ENCODE peak calls at places on chromosome 18, in eight cellular contexts. One of them, this sample, is unnamed.

GRCh38 chr18:13932285-13933025 is 17.1 kb upstream of the MC2R start:
- DNase-seq in keratinocyte: no peak
- DNase-seq in CD8-positive, alpha-beta memory T cell: no peak
- DNase-seq in right cardiac atrium: no peak
- DNase-seq in HL-60: no peak
- DNase-seq in A549: no peak
- DNase-seq in heart right ventricle: no peak
- DNase-seq in body of pancreas: no peak
- DNase-seq in this sample: no peak

GRCh38 chr18:48858676-48859075 is 92.1 kb downstream of the SMAD7 start:
- DNase-seq in right cardiac atrium: no peak
- DNase-seq in heart right ventricle: no peak
- DNase-seq in A549: no peak
- DNase-seq in CD8-positive, alpha-beta memory T cell: no peak
- DNase-seq in keratinocyte: no peak
- DNase-seq in body of pancreas: no peak
- DNase-seq in HL-60: no peak
- DNase-seq in this sample: no peak

GRCh38 chr18:68714356-68714706 is 577 bp downstream of the TMX3 start:
- DNase-seq in right cardiac atrium: no peak
- DNase-seq in A549: peak
- DNase-seq in keratinocyte: no peak
- DNase-seq in HL-60: no peak
- DNase-seq in body of pancreas: no peak
- DNase-seq in heart right ventricle: no peak
- DNase-seq in CD8-positive, alpha-beta memory T cell: no peak
- DNase-seq in this sample: no peak

GRCh38 chr18:159037-159652 is 788 bp downstream of the USP14 start:
- DNase-seq in keratinocyte: no peak
- DNase-seq in right cardiac atrium: no peak
- DNase-seq in heart right ventricle: no peak
- DNase-seq in HL-60: no peak
- DNase-seq in body of pancreas: no peak
- DNase-seq in A549: peak
- DNase-seq in CD8-positive, alpha-beta memory T cell: no peak
- DNase-seq in this sample: no peak

GRCh38 chr18:31648966-31649429 is 35.4 kb downstream of the B4GALT6 start:
- DNase-seq in keratinocyte: peak
- DNase-seq in HL-60: no peak
- DNase-seq in CD8-positive, alpha-beta memory T cell: no peak
- DNase-seq in A549: peak
- DNase-seq in right cardiac atrium: no peak
- DNase-seq in body of pancreas: no peak
- DNase-seq in heart right ventricle: no peak
- DNase-seq in this sample: no peak

GRCh38 chr18:21389903-21390302 is 147.9 kb downstream of the GREB1L start:
- DNase-seq in body of pancreas: no peak
- DNase-seq in A549: no peak
- DNase-seq in HL-60: no peak
- DNase-seq in right cardiac atrium: no peak
- DNase-seq in CD8-positive, alpha-beta memory T cell: no peak
- DNase-seq in heart right ventricle: no peak
- DNase-seq in keratinocyte: peak
- DNase-seq in this sample: no peak

GRCh38 chr18:64438178-64438577 is 289.3 kb upstream of the LINC00305 start:
- DNase-seq in keratinocyte: no peak
- DNase-seq in A549: no peak
- DNase-seq in heart right ventricle: no peak
- DNase-seq in right cardiac atrium: no peak
- DNase-seq in CD8-positive, alpha-beta memory T cell: no peak
- DNase-seq in HL-60: peak
- DNase-seq in body of pancreas: no peak
- DNase-seq in this sample: no peak

GRCh38 chr18:34746614-34747013 is 36.5 kb downstream of the DTNA start:
- DNase-seq in HL-60: no peak
- DNase-seq in right cardiac atrium: no peak
- DNase-seq in A549: no peak
- DNase-seq in CD8-positive, alpha-beta memory T cell: no peak
- DNase-seq in heart right ventricle: no peak
- DNase-seq in keratinocyte: no peak
- DNase-seq in body of pancreas: no peak
- DNase-seq in this sample: no peak

GRCh38 chr18:51273435-51273834 is 76.0 kb upstream of the MEX3C start:
- DNase-seq in keratinocyte: no peak
- DNase-seq in A549: no peak
- DNase-seq in right cardiac atrium: no peak
- DNase-seq in heart right ventricle: no peak
- DNase-seq in CD8-positive, alpha-beta memory T cell: no peak
- DNase-seq in body of pancreas: no peak
- DNase-seq in HL-60: no peak
- DNase-seq in this sample: no peak

GRCh38 chr18:49859725-49860124 is 46.4 kb upstream of the ACAA2 start:
- DNase-seq in right cardiac atrium: no peak
- DNase-seq in heart right ventricle: no peak
- DNase-seq in A549: no peak
- DNase-seq in body of pancreas: no peak
- DNase-seq in CD8-positive, alpha-beta memory T cell: no peak
- DNase-seq in keratinocyte: no peak
- DNase-seq in HL-60: no peak
- DNase-seq in this sample: no peak

GRCh38 chr18:765764-766549 is 46.1 kb downstream of the YES1 start:
- DNase-seq in CD8-positive, alpha-beta memory T cell: no peak
- DNase-seq in A549: no peak
- DNase-seq in body of pancreas: no peak
- DNase-seq in right cardiac atrium: no peak
- DNase-seq in HL-60: no peak
- DNase-seq in heart right ventricle: no peak
- DNase-seq in keratinocyte: no peak
- DNase-seq in this sample: no peak

GRCh38 chr18:35973650-35974049 is 1.2 kb downstream of the RMP24 start:
- DNase-seq in heart right ventricle: no peak
- DNase-seq in A549: no peak
- DNase-seq in body of pancreas: no peak
- DNase-seq in CD8-positive, alpha-beta memory T cell: no peak
- DNase-seq in keratinocyte: no peak
- DNase-seq in HL-60: no peak
- DNase-seq in right cardiac atrium: no peak
- DNase-seq in this sample: no peak

GRCh38 chr18:43869451-43870008 is 592.2 kb upstream of the SYT4 start:
- DNase-seq in keratinocyte: no peak
- DNase-seq in CD8-positive, alpha-beta memory T cell: no peak
- DNase-seq in body of pancreas: no peak
- DNase-seq in A549: no peak
- DNase-seq in heart right ventricle: no peak
- DNase-seq in right cardiac atrium: no peak
- DNase-seq in HL-60: no peak
- DNase-seq in this sample: no peak

GRCh38 chr18:32958746-32959145 is 185.9 kb upstream of the KLHL14 start:
- DNase-seq in HL-60: no peak
- DNase-seq in CD8-positive, alpha-beta memory T cell: no peak
- DNase-seq in keratinocyte: no peak
- DNase-seq in heart right ventricle: no peak
- DNase-seq in body of pancreas: no peak
- DNase-seq in A549: no peak
- DNase-seq in right cardiac atrium: no peak
- DNase-seq in this sample: no peak

DNA sequence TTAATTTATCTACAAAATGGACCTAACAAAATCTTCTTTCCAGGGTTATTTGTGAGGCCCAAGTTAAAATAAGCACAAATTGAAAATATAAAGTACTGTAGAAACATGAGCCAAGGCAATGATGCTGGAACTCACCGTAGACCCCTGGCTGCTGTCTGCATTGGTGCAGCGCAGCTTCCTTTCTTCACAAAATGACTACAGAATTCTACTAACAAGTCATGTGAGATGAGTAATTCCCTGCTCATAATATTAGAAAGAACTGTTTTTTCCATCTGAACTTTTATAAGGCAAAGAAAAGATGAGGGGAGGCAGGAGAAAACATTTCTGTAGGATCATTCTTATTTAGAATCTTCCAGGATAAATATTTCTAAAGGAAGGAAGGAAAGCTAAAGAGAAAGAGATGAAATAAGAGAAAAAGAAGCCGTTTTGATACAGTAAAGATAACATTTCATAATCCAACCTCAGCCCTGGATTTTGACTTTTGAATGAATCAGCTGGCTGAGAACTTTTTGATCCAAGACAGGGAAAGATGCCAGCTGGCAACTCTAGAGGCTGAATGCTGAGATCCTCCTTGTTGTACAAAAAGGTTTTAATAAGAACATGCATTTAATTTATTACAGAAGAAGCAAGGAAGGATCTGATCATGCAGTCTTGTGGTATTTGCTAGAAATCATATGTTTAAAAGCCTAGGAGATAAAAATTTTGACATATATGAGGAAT is 183.9 kb upstream of the KLHL14 start:
- DNase-seq in A549: no peak
- DNase-seq in keratinocyte: no peak
- DNase-seq in heart right ventricle: no peak
- DNase-seq in HL-60: no peak
- DNase-seq in right cardiac atrium: peak
- DNase-seq in CD8-positive, alpha-beta memory T cell: no peak
- DNase-seq in body of pancreas: no peak
- DNase-seq in this sample: no peak
- H3K4me3 ChIP-seq in A549: no peak
- H3K4me3 ChIP-seq in keratinocyte: no peak
- H3K4me3 ChIP-seq in heart right ventricle: no peak
- H3K4me3 ChIP-seq in HL-60: no peak
- H3K4me3 ChIP-seq in right cardiac atrium: no peak
- H3K4me3 ChIP-seq in CD8-positive, alpha-beta memory T cell: no peak
- H3K4me3 ChIP-seq in body of pancreas: no peak
- H3K4me3 ChIP-seq in this sample: no peak

DNA sequence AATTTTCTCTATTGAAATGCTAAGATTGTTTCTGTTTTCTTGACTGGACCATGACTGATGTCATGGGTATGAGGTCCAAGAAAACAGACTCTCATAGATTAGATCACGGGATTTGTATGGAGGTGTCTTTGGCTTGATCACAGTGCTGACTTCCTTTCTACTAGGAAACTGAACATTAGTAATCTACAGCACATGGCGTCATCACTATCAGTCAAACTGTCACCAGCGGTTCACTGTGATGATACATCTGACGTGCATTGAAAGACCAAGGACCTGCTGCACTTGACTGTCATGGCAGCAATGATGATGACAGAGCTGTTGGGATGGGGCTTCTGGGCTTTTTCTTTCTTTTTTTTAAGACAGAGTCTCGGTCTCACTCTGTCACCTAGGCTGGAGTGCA is 28.2 kb upstream of the IMPA2 start:
- DNase-seq in keratinocyte: no peak
- DNase-seq in HL-60: no peak
- DNase-seq in CD8-positive, alpha-beta memory T cell: no peak
- DNase-seq in A549: no peak
- DNase-seq in heart right ventricle: no peak
- DNase-seq in body of pancreas: no peak
- DNase-seq in right cardiac atrium: no peak
- DNase-seq in this sample: no peak
- H3K27ac ChIP-seq in keratinocyte: no peak
- H3K27ac ChIP-seq in HL-60: no peak
- H3K27ac ChIP-seq in CD8-positive, alpha-beta memory T cell: no peak
- H3K27ac ChIP-seq in A549: peak
- H3K27ac ChIP-seq in heart right ventricle: no peak
- H3K27ac ChIP-seq in body of pancreas: no peak
- H3K27ac ChIP-seq in right cardiac atrium: no peak
- H3K27ac ChIP-seq in this sample: no peak

GRCh38 chr18:58045265-58046086 is 1.4 kb downstream of the NEDD4L start:
- DNase-seq in HL-60: no peak
- DNase-seq in body of pancreas: peak
- DNase-seq in heart right ventricle: peak
- DNase-seq in keratinocyte: peak
- DNase-seq in right cardiac atrium: peak
- DNase-seq in CD8-positive, alpha-beta memory T cell: peak
- DNase-seq in A549: no peak
- DNase-seq in this sample: no peak
- H3K4me3 ChIP-seq in HL-60: peak
- H3K4me3 ChIP-seq in body of pancreas: peak
- H3K4me3 ChIP-seq in heart right ventricle: peak
- H3K4me3 ChIP-seq in keratinocyte: peak
- H3K4me3 ChIP-seq in right cardiac atrium: peak
- H3K4me3 ChIP-seq in CD8-positive, alpha-beta memory T cell: peak
- H3K4me3 ChIP-seq in A549: peak
- H3K4me3 ChIP-seq in this sample: peak

GRCh38 chr18:10374195-10374594 is 80.2 kb upstream of the APCDD1 start:
- DNase-seq in CD8-positive, alpha-beta memory T cell: no peak
- DNase-seq in keratinocyte: no peak
- DNase-seq in A549: no peak
- DNase-seq in HL-60: no peak
- DNase-seq in body of pancreas: no peak
- DNase-seq in right cardiac atrium: no peak
- DNase-seq in heart right ventricle: no peak
- DNase-seq in this sample: no peak

GRCh38 chr18:10377956-10378355 is 76.5 kb upstream of the APCDD1 start:
- DNase-seq in keratinocyte: no peak
- DNase-seq in HL-60: no peak
- DNase-seq in heart right ventricle: no peak
- DNase-seq in CD8-positive, alpha-beta memory T cell: no peak
- DNase-seq in body of pancreas: no peak
- DNase-seq in right cardiac atrium: no peak
- DNase-seq in A549: no peak
- DNase-seq in this sample: no peak

GRCh38 chr18:10376735-10377134 is 77.7 kb upstream of the APCDD1 start:
- DNase-seq in body of pancreas: no peak
- DNase-seq in heart right ventricle: peak
- DNase-seq in keratinocyte: no peak
- DNase-seq in CD8-positive, alpha-beta memory T cell: no peak
- DNase-seq in HL-60: no peak
- DNase-seq in A549: no peak
- DNase-seq in right cardiac atrium: peak
- DNase-seq in this sample: no peak

GRCh38 chr18:10371165-10371564 is 83.3 kb upstream of the APCDD1 start:
- DNase-seq in keratinocyte: no peak
- DNase-seq in HL-60: no peak
- DNase-seq in body of pancreas: no peak
- DNase-seq in CD8-positive, alpha-beta memory T cell: no peak
- DNase-seq in A549: no peak
- DNase-seq in right cardiac atrium: no peak
- DNase-seq in heart right ventricle: no peak
- DNase-seq in this sample: no peak

GRCh38 chr18:10374615-10375295 is 79.7 kb upstream of the APCDD1 start:
- DNase-seq in CD8-positive, alpha-beta memory T cell: no peak
- DNase-seq in HL-60: no peak
- DNase-seq in keratinocyte: peak
- DNase-seq in heart right ventricle: no peak
- DNase-seq in right cardiac atrium: no peak
- DNase-seq in A549: no peak
- DNase-seq in body of pancreas: no peak
- DNase-seq in this sample: no peak
- H3K27ac ChIP-seq in CD8-positive, alpha-beta memory T cell: no peak
- H3K27ac ChIP-seq in HL-60: no peak
- H3K27ac ChIP-seq in keratinocyte: peak
- H3K27ac ChIP-seq in heart right ventricle: no peak
- H3K27ac ChIP-seq in right cardiac atrium: no peak
- H3K27ac ChIP-seq in A549: no peak
- H3K27ac ChIP-seq in body of pancreas: no peak
- H3K27ac ChIP-seq in this sample: no peak

DNA sequence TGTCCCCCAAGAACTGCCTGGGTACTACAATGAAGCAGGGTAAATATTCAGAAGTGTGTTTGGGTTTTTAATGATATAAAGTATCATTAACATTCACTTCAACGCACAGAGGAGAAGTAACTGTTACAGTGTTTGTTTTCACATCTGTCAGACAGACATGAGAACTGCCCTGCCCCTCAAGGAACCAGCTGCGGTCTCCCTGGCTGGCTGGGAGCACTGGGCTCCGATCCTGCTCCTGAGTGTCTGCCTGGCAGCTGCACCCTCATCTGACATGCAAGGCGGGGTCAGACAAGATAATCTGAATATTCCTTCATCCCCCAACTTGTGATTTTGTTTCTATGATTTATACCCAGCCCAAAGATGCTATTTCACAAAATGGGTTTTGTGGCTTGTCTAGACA is 75.5 kb downstream of the MBP start:
- DNase-seq in A549: no peak
- DNase-seq in right cardiac atrium: no peak
- DNase-seq in keratinocyte: no peak
- DNase-seq in body of pancreas: no peak
- DNase-seq in heart right ventricle: peak
- DNase-seq in HL-60: no peak
- DNase-seq in CD8-positive, alpha-beta memory T cell: no peak
- DNase-seq in this sample: no peak
- H3K4me3 ChIP-seq in A549: no peak
- H3K4me3 ChIP-seq in right cardiac atrium: no peak
- H3K4me3 ChIP-seq in keratinocyte: no peak
- H3K4me3 ChIP-seq in body of pancreas: no peak
- H3K4me3 ChIP-seq in heart right ventricle: no peak
- H3K4me3 ChIP-seq in HL-60: no peak
- H3K4me3 ChIP-seq in CD8-positive, alpha-beta memory T cell: no peak
- H3K4me3 ChIP-seq in this sample: no peak